ENCODE peak calls at places on chromosome 22, in nine cellular contexts. R, O, L, B, S, H, C, J and N are unnamed samples.

GRCh38 chr22:30885591-30885990 is 83.0 kb downstream of the MORC2 start:
- DNase-seq in R (no peak), O (no peak), L (no peak), B (no peak), S (no peak), H (no peak), C (no peak), J (no peak), N (no peak)

GRCh38 chr22:41458161-41458728 is 10.2 kb downstream of the PHF5A start:
- DNase-seq in R (no peak), O (no peak), L (no peak), B (no peak), S (no peak), H (no peak), C (no peak), J (no peak), N (no peak)

GRCh38 chr22:33896801-33897620 is 23.3 kb downstream of the LARGE1 start:
- DNase-seq in R (no peak), O (no peak), L (no peak), B (peak), S (no peak), H (peak), C (no peak), J (peak), N (no peak)

GRCh38 chr22:36386900-36387663 is 685 bp downstream of the MYH9 start:
- DNase-seq in R (peak), O (no peak), L (peak), B (no peak), S (peak), H (no peak), C (peak), J (peak), N (peak)

GRCh38 chr22:22703715-22704114 is 59.3 kb downstream of the GGTLC2 start:
- DNase-seq in R (no peak), O (no peak), L (no peak), B (peak), S (no peak), H (no peak), C (no peak), J (peak), N (peak)

GRCh38 chr22:43796567-43796966 is 15.5 kb downstream of the EFCAB6 start:
- DNase-seq in R (no peak), O (no peak), L (no peak), B (peak), S (peak), H (peak), C (no peak), J (peak), N (no peak)

GRCh38 chr22:32801436-32802290 is at the start of gene TIMP3:
- DNase-seq in R (peak), O (no peak), L (peak), B (peak), S (peak), H (peak), C (peak), J (peak), N (peak)

GRCh38 chr22:49199224-49199623 is 628.4 kb downstream of the BRD1 start:
- DNase-seq in R (no peak), O (no peak), L (peak), B (no peak), S (no peak), H (no peak), C (no peak), J (no peak), N (peak)

GRCh38 chr22:38028344-38029130 is 28.7 kb upstream of the PICK1 start:
- DNase-seq in R (no peak), O (no peak), L (no peak), B (no peak), S (no peak), H (no peak), C (no peak), J (no peak), N (no peak)

GRCh38 chr22:30969532-30970355 is 679 bp downstream of the TUG1 start:
- DNase-seq in R (peak), O (no peak), L (no peak), B (peak), S (peak), H (peak), C (peak), J (peak), N (no peak)

GRCh38 chr22:29269731-29270474 is 1.8 kb downstream of the EWSR1 start:
- DNase-seq in R (no peak), O (no peak), L (no peak), B (peak), S (peak), H (peak), C (peak), J (peak), N (no peak)

GRCh38 chr22:42969348-42969975 is 45.5 kb downstream of the PACSIN2 start:
- DNase-seq in R (no peak), O (no peak), L (no peak), B (peak), S (no peak), H (peak), C (no peak), J (peak), N (no peak)

GRCh38 chr22:37275622-37276021 is 6.7 kb upstream of the CYTH4 start:
- DNase-seq in R (no peak), O (no peak), L (no peak), B (no peak), S (no peak), H (no peak), C (no peak), J (no peak), N (no peak)

GRCh38 chr22:35777335-35777975 is 59.8 kb downstream of the APOL5 start:
- DNase-seq in R (no peak), O (no peak), L (no peak), B (peak), S (peak), H (peak), C (no peak), J (peak), N (no peak)

GRCh38 chr22:41943661-41944209 is 3.2 kb downstream of the CENPM start:
- DNase-seq in R (peak), O (no peak), L (no peak), B (no peak), S (peak), H (peak), C (no peak), J (peak), N (no peak)

GRCh38 chr22:22928666-22929380 is 41.2 kb downstream of the IGLL5 start:
- DNase-seq in R (peak), O (peak), L (no peak), B (no peak), S (peak), H (peak), C (peak), J (peak), N (no peak)

GRCh38 chr22:48045369-48045768 is 1282.9 kb downstream of the TBC1D22A start:
- DNase-seq in R (no peak), O (no peak), L (no peak), B (no peak), S (no peak), H (no peak), C (no peak), J (no peak), N (no peak)
- H3K4me3 ChIP-seq in R (no peak), O (no peak), L (no peak), B (no peak), S (no peak), H (no peak), C (no peak), J (no peak), N (no peak)

DNA sequence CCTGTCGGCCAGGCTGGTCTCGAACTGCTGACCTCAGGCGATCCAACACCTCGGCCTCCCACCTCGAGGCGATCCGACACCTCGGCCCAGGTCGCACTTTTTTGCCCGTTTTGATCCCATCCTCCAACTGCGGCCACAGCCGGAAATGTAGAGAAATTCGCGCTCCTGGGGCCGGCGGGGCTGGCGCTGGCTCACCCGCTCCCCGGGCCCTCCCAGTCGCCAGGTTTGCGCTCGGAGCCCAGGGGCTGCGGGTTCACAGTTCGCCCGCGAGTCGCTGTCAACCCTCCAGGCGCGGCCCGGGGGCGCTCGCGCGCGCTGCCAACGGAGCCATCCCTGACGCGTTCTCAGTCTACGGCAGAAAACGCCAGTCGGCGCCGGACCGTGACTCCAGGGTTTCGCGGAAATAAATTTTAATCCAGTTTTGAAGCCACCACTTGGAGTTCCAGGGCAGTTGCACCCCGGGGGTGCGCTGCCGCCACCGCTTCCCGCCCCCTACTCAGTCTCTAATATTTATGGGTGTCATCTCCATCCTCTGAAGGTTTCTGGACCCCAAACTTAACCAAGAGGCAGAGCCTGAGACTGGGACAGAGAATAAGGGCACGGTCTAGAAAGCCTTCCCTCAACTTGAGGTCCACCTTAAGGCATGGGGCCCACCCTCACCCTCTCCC is 1.5 kb upstream of the KLHDC7B start:
- DNase-seq in R (peak), O (peak), L (no peak), B (peak), S (peak), H (peak), C (peak), J (peak), N (peak)
- H3K4me3 ChIP-seq in R (peak), O (peak), L (peak), B (peak), S (peak), H (peak), C (peak), J (peak), N (peak)

GRCh38 chr22:45476814-45477213 is 25.9 kb upstream of the FBLN1 start:
- DNase-seq in R (no peak), O (no peak), L (no peak), B (peak), S (no peak), H (no peak), C (no peak), J (peak), N (no peak)

GRCh38 chr22:45478108-45478771 is 24.4 kb upstream of the FBLN1 start:
- DNase-seq in R (no peak), O (no peak), L (no peak), B (peak), S (peak), H (peak), C (no peak), J (peak), N (no peak)

GRCh38 chr22:45477366-45478107 is 25.1 kb upstream of the FBLN1 start:
- DNase-seq in R (no peak), O (no peak), L (no peak), B (no peak), S (no peak), H (no peak), C (no peak), J (no peak), N (no peak)

GRCh38 chr22:45475063-45475747 is 27.5 kb upstream of the FBLN1 start:
- DNase-seq in R (no peak), O (no peak), L (no peak), B (peak), S (no peak), H (no peak), C (no peak), J (no peak), N (no peak)

GRCh38 chr22:45475876-45476514 is 26.7 kb upstream of the FBLN1 start:
- DNase-seq in R (no peak), O (no peak), L (no peak), B (peak), S (no peak), H (no peak), C (no peak), J (peak), N (no peak)
- H3K4me3 ChIP-seq in R (no peak), O (no peak), L (no peak), B (no peak), S (no peak), H (no peak), C (no peak), J (no peak), N (no peak)

GRCh38 chr22:19119949-19120348 is 2.3 kb downstream of the DGCR2 start:
- DNase-seq in R (no peak), O (no peak), L (no peak), B (no peak), S (no peak), H (no peak), C (no peak), J (no peak), N (no peak)
- H3K4me3 ChIP-seq in R (no peak), O (peak), L (no peak), B (no peak), S (no peak), H (no peak), C (no peak), J (no peak), N (peak)

DNA sequence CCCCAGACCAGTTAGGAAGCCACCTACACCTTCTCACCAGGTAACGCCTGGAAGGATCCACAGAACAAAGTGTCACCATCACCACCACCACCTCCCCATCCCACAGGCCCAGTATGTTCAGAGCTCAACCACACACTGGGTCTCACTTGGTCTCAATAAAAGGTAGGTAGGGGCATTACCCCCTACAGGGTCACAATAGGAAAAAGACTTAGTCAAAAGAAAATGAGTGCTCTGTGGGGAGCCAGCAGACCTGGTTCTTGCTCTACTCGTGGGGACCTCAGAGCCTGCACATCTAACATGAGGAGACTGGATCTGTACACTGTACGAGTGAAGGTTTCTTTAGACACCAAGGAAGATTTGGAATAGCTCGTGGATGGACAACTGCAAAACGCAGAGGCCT is 49.3 kb downstream of the HIRA start:
- DNase-seq in R (no peak), O (no peak), L (no peak), B (no peak), S (no peak), H (no peak), C (no peak), J (no peak), N (no peak)
- H3K4me3 ChIP-seq in R (no peak), O (no peak), L (no peak), B (no peak), S (no peak), H (no peak), C (no peak), J (no peak), N (no peak)